ENCODE peak calls at places on chromosomes 12 and 14, in eight cellular contexts. D, R, A, T, V, Q, Z and C are unnamed samples.

GRCh38 chr12:52144512-52145227 is 47.1 kb downstream of the KRT80 start:
- DNase-seq in D (no peak), R (no peak), A (no peak), T (no peak), V (no peak), Q (no peak), Z (no peak), C (no peak)

GRCh38 chr14:91501348-91501747 is 8.8 kb downstream of the PPP4R3A start:
- DNase-seq in D (no peak), R (no peak), A (no peak), T (no peak), V (no peak), Q (no peak), Z (no peak), C (no peak)

GRCh38 chr14:88933203-88933602 is 108.8 kb downstream of the TTC8 start:
- DNase-seq in D (peak), R (no peak), A (no peak), T (no peak), V (no peak), Q (no peak), Z (no peak), C (no peak)

GRCh38 chr12:46983959-46984833 is 95.2 kb upstream of the PCED1B start:
- DNase-seq in D (no peak), R (peak), A (no peak), T (peak), V (peak), Q (no peak), Z (no peak), C (no peak)

GRCh38 chr14:70442750-70443149 is 9.2 kb upstream of the ADAM21 start:
- DNase-seq in D (no peak), R (no peak), A (no peak), T (no peak), V (no peak), Q (no peak), Z (no peak), C (no peak)

GRCh38 chr14:61750708-61751474 is 11.3 kb upstream of the SNAPC1 start:
- DNase-seq in D (peak), R (peak), A (peak), T (peak), V (no peak), Q (peak), Z (peak), C (peak)

GRCh38 chr14:25009891-25010290 is 40.1 kb downstream of the STXBP6 start:
- DNase-seq in D (peak), R (peak), A (no peak), T (peak), V (peak), Q (no peak), Z (no peak), C (no peak)

GRCh38 chr14:48536318-48536717 is 860.9 kb upstream of the MDGA2 start:
- DNase-seq in D (no peak), R (no peak), A (no peak), T (peak), V (peak), Q (no peak), Z (no peak), C (no peak)

GRCh38 chr14:22565391-22565945 is 23.6 kb downstream of the DAD1 start:
- DNase-seq in D (no peak), R (no peak), A (no peak), T (no peak), V (no peak), Q (no peak), Z (no peak), C (no peak)

GRCh38 chr12:132600048-132601032 is 10.0 kb downstream of the LRCOL1 start:
- DNase-seq in D (peak), R (peak), A (no peak), T (peak), V (peak), Q (peak), Z (peak), C (peak)

GRCh38 chr12:92357584-92358261 is 212.1 kb upstream of the BTG1 start:
- DNase-seq in D (no peak), R (no peak), A (no peak), T (no peak), V (no peak), Q (no peak), Z (no peak), C (no peak)

GRCh38 chr14:22471545-22472121 is 117.4 kb downstream of the DAD1 start:
- DNase-seq in D (peak), R (no peak), A (no peak), T (peak), V (peak), Q (peak), Z (no peak), C (no peak)

GRCh38 chr12:101243074-101243473 is 33.0 kb upstream of the SLC5A8 start:
- DNase-seq in D (peak), R (peak), A (no peak), T (peak), V (no peak), Q (no peak), Z (no peak), C (no peak)

GRCh38 chr12:31523306-31523705 is 67.6 kb downstream of the DENND5B start:
- DNase-seq in D (peak), R (no peak), A (no peak), T (no peak), V (no peak), Q (no peak), Z (no peak), C (no peak)

GRCh38 chr12:31524791-31525495 is 66.0 kb downstream of the DENND5B start:
- DNase-seq in D (peak), R (peak), A (no peak), T (no peak), V (no peak), Q (no peak), Z (no peak), C (no peak)

GRCh38 chr12:31525496-31526157 is 65.3 kb downstream of the DENND5B start:
- DNase-seq in D (no peak), R (no peak), A (no peak), T (no peak), V (no peak), Q (no peak), Z (no peak), C (no peak)

GRCh38 chr12:31522607-31523006 is 68.3 kb downstream of the DENND5B start:
- DNase-seq in D (no peak), R (no peak), A (no peak), T (no peak), V (no peak), Q (no peak), Z (no peak), C (no peak)

GRCh38 chr12:31526158-31526546 is 64.8 kb downstream of the DENND5B start:
- DNase-seq in D (no peak), R (no peak), A (no peak), T (no peak), V (peak), Q (no peak), Z (no peak), C (no peak)
- H3K4me3 ChIP-seq in D (no peak), R (no peak), A (no peak), T (no peak), V (no peak), Q (no peak), Z (no peak), C (no peak)

GRCh38 chr12:7079826-7080125 is 12.5 kb downstream of the C1R start:
- DNase-seq in D (peak), R (peak), A (no peak), T (no peak), V (no peak), Q (no peak), Z (no peak), C (no peak)
- H3K27ac ChIP-seq in D (peak), R (peak), A (peak), T (no peak), V (peak), Q (peak), Z (peak), C (no peak)

DNA sequence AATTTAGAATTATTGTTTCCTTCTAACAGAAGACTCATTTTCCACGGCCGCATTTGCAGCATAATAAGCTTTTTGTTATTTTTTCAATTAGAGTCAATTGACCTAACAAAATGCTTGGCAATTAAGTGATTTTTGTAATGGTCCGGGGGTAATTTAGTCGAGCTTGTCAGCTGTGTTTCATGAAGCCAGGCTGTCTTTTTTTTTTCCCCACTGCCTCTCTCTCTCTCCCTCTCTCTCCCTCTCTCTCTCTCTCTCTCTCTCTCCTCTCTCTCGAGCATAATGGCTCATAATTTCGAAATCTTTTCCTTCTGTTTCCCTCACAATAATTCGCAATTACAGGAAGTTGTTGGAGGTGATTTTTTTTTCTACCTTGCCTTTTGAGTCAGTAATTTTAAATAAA is 1134.4 kb downstream of the BCL11B start:
- DNase-seq in D (no peak), R (no peak), A (no peak), T (no peak), V (no peak), Q (no peak), Z (no peak), C (no peak)
- H3K4me3 ChIP-seq in D (no peak), R (no peak), A (no peak), T (no peak), V (no peak), Q (no peak), Z (no peak), C (no peak)

DNA sequence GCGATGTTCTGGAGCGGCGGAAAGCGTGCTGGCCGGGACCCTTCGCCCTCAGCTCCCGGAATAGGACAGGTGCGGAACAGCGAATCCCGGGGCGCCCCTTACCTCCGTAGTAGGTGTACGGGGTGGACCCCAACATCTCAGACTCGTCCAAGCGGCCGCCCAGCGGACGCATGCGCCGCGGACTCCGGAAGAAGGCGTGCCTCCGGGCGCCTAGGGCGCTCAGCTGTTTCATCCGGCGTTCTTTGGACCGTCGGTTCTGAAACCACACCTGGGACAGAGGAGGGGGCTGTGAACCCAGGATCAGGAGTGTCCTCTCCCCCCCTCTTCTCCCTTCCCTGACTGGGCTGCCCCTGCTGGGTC is 4.5 kb downstream of the LHX5 start:
- DNase-seq in D (no peak), R (no peak), A (no peak), T (peak), V (no peak), Q (no peak), Z (no peak), C (no peak)
- H3K27ac ChIP-seq in D (no peak), R (no peak), A (no peak), T (no peak), V (no peak), Q (no peak), Z (no peak), C (no peak)